ENCODE peak calls at places on chromosomes 5 and 9, in four cellular contexts. G is NAMALWA, S is fibroblast of the aortic adventitia, Y is NCI-H2029 treated with DMSO at 0.1 percent for 48 hours. Z is an unnamed sample.

GRCh38 chr5:173785866-173786265 is 102.3 kb upstream of the CPEB4 start:
- DNase-seq in S (no peak), Y (no peak), G (no peak), Z (no peak)

GRCh38 chr5:150075806-150076205 is 10.5 kb downstream of the CSF1R start:
- DNase-seq in S (no peak), Y (no peak), G (peak; percentile 29), Z (peak; percentile 18)

GRCh38 chr5:152072076-152072475 is 147.4 kb upstream of the GLRA1 start:
- DNase-seq in S (peak; percentile 19), Y (peak; percentile 75), G (no peak), Z (no peak)

GRCh38 chr9:37433754-37434435 is 11.4 kb downstream of the GRHPR start:
- DNase-seq in G (no peak), S (no peak), Y (no peak), Z (no peak)

GRCh38 chr9:28289732-28290131 is 716.5 kb upstream of the C9orf72 start:
- DNase-seq in S (no peak), Y (no peak), G (no peak), Z (no peak)

GRCh38 chr9:91817493-91818225 is 132.4 kb downstream of the ROR2 start:
- DNase-seq in S (peak; percentile 94), Y (no peak), G (no peak), Z (no peak)

GRCh38 chr9:33465096-33465495 is 8.6 kb downstream of the NOL6 start:
- DNase-seq in G (no peak), Y (no peak), S (no peak), Z (no peak)

GRCh38 chr5:37838152-37838932 is 1.5 kb downstream of the GDNF start:
- DNase-seq in Y (no peak), G (no peak), S (peak; percentile 33), Z (no peak)

GRCh38 chr5:176415240-176416122 is 858 bp downstream of the CLTB start:
- DNase-seq in Y (no peak), S (peak; percentile 54), G (no peak), Z (no peak)

GRCh38 chr5:18069790-18070189 is 435.5 kb downstream of the TAF11L14 start:
- DNase-seq in Y (no peak), G (no peak), S (no peak), Z (no peak)

GRCh38 chr9:105204416-105204815 is 40.0 kb upstream of the SLC44A1 start:
- DNase-seq in G (no peak), Y (no peak), S (peak; percentile 63), Z (no peak)